ENCODE peak calls at places on chromosomes 4 and X, in eight cellular contexts. L is K562, T is suprapubic skin, N is H54, M is A549, I is IMR-90, P is lower leg skin, K is body of pancreas. X is an unnamed sample.

GRCh38 chr4:7845493-7846124 is 94.1 kb downstream of the AFAP1 start:
- DNase-seq in L (no peak), T (no peak), N (no peak), M (no peak), I (no peak), P (no peak), K (no peak), X (no peak)

GRCh38 chrX:13755254-13755653 is 20.7 kb downstream of the OFD1 start:
- DNase-seq in L (no peak), T (no peak), N (no peak), M (no peak), I (no peak), P (no peak), K (no peak), X (no peak)

GRCh38 chr4:122000849-122001248 is 49.0 kb upstream of the TRPC3 start:
- DNase-seq in L (no peak), T (no peak), N (no peak), M (no peak), I (no peak), P (no peak), K (no peak), X (no peak)

GRCh38 chr4:57355066-57355465 is 244.9 kb upstream of the IGFBP7 start:
- DNase-seq in L (no peak), T (no peak), N (no peak), M (no peak), I (no peak), P (no peak), K (no peak), X (no peak)

GRCh38 chrX:41759817-41760216 is 35.8 kb downstream of the GPR82 start:
- DNase-seq in L (peak; percentile 13), T (no peak), N (no peak), M (no peak), I (peak; percentile 54), P (no peak), K (no peak), X (peak; percentile 4)

GRCh38 chr4:38011484-38012162 is 51.4 kb downstream of the PTTG2 start:
- DNase-seq in L (no peak), T (no peak), N (no peak), M (no peak), I (no peak), P (no peak), K (no peak), X (no peak)

GRCh38 chr4:187084696-187085095 is 361.0 kb upstream of the FAT1 start:
- DNase-seq in L (no peak), T (no peak), N (no peak), M (no peak), I (no peak), P (no peak), K (no peak), X (no peak)

GRCh38 chrX:131841496-131842410 is 181.3 kb upstream of the STK26 start:
- DNase-seq in L (peak; percentile 66), T (no peak), N (peak; percentile 12), M (peak; percentile 50), I (peak; percentile 38), P (no peak), K (peak; percentile 43), X (peak; percentile 44)

DNA sequence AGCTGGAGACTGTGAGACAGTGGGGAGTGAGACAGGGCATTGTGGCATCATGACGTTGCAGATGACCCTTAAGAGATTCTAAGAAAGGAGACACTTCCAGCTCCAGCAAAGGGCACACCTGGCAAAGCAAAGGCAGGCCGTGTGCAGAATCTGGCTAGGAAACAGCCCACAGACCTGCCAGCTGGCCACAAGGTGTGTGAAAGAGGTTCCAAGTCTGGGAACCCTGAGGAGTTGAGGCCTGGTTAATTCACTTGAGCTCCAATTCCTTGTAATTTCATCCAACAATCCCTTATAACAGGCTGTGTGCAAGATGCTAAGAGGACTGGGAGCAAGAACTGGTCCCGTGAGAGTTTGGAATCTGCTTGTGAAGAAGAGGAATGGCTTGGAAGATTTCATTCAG is 72.8 kb upstream of the FAM9A start:
- DNase-seq in L (no peak), T (no peak), N (no peak), M (no peak), I (no peak), P (no peak), K (no peak), X (no peak)
- TF ChIP-seq POLR2A in L (no peak), T (no peak), N (no peak), M (no peak), I (no peak), P (no peak), K (no peak), X (no peak)

DNA sequence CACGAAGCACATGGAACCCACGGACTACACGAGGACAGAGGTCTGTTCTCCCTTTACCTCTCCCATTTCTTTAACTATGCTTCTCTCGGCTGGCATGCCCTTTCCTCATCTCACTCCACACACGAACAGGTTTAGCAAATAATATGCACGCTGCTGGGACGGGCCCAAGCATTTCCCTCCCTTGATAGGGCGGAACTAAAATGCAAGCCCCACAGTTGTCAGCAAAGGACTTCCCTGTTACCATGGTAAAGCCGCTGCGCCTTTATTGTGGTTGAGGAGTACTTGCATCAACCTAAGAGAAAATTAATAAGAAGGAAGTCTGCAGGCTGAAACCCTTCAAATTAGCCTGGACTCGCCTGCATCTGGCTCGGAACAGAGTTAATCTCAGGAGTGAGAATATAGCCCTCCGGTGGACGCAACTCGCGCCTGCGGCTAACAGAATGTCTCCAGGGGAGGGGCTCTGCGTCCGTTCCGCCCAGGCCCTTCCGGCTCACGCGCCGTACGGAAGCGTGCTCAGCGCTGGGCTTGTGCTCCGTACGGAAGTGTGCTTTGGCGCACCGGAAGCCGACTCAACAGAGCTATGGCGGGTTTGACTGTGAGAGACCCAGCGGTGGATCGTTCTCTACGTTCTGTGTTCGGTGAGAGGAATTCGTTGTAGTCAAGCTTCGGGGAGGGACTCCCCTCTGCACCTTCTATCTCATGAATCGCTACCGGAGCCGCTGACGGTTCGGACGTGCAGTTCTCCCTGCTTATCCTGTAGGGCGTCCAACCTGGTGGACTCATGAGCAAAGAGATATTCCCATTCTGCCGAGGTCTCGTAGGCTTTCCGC is at the start of gene CSTF2:
- DNase-seq in L (peak; percentile 88), T (peak; percentile 80), N (peak; percentile 61), M (peak; percentile 84), I (peak; percentile 79), P (peak; percentile 94), K (peak; percentile 84), X (peak; percentile 45)
- TF ChIP-seq POLR2A in L (peak; percentile 86), T (no peak), N (peak; percentile 66), M (peak; percentile 75), I (no peak), P (no peak), K (no peak), X (peak; percentile 86)

DNA sequence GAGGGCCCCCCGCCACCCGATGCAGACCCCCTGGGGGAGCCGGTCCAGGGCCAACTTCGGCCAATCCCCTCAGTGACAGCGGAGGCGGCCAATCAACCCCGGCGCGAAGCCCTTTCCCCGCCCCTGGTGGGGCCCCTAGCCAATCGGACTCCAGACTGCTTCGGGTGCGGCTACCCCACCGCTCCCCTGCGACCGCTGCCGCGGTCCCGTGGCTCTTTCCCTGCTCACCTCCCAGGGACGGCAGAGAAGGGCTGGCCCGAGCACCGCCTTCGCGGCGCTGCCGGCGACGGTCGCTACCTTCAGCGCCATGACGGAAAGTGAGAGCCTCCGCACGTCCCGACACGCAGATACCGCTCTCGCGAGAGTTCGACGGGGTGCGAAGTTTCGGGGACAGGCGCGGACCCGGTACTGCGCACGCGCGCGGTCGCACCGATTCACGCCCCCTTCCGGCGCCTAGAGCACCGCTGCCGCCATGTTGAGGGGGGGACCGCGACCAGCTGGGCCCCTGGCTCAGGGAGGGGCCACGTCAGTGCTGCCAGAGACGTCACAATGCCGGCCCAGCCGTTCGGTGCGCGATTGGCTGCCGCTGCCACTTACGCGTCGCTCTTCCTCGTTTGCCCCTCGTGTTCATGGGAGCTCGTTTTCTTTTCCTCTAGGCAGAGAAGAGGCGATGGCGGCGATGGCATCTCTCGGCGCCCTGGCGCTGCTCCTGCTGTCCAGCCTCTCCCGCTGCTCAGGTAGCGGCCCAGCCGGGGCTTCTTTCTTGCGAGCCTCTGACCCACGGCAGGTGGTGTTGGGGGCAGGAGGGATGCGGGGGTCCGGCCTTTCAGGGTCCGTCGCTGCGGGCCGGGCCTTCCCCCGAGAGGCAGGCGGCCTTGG is at the start of the genes IDH3G and SSR4:
- DNase-seq in L (peak; percentile 98), T (peak; percentile 94), N (peak; percentile 96), M (peak; percentile 96), I (peak; percentile 93), P (peak; percentile 98), K (peak; percentile 92), X (peak; percentile 96)
- TF ChIP-seq POLR2A in L (peak; percentile 85), T (peak; percentile 3), N (peak; percentile 57), M (peak; percentile 64), I (peak; percentile 73), P (no peak), K (peak; percentile 43), X (peak; percentile 86)

GRCh38 chr4:243407-243806 is 61.9 kb downstream of the ZNF732 start:
- DNase-seq in L (no peak), T (no peak), N (no peak), M (no peak), I (no peak), P (no peak), K (no peak), X (no peak)

GRCh38 chr4:244471-244870 is 60.8 kb downstream of the ZNF732 start:
- DNase-seq in L (peak; percentile 19), T (no peak), N (no peak), M (no peak), I (no peak), P (no peak), K (peak; percentile 60), X (no peak)

GRCh38 chr4:242121-242848 is 63.0 kb downstream of the ZNF732 start:
- DNase-seq in L (peak; percentile 54), T (peak; percentile 68), N (peak; percentile 3), M (no peak), I (peak; percentile 13), P (peak; percentile 90), K (peak; percentile 70), X (no peak)
- TF ChIP-seq POLR2A in L (no peak), T (no peak), N (no peak), M (no peak), I (no peak), P (no peak), K (no peak), X (no peak)

DNA sequence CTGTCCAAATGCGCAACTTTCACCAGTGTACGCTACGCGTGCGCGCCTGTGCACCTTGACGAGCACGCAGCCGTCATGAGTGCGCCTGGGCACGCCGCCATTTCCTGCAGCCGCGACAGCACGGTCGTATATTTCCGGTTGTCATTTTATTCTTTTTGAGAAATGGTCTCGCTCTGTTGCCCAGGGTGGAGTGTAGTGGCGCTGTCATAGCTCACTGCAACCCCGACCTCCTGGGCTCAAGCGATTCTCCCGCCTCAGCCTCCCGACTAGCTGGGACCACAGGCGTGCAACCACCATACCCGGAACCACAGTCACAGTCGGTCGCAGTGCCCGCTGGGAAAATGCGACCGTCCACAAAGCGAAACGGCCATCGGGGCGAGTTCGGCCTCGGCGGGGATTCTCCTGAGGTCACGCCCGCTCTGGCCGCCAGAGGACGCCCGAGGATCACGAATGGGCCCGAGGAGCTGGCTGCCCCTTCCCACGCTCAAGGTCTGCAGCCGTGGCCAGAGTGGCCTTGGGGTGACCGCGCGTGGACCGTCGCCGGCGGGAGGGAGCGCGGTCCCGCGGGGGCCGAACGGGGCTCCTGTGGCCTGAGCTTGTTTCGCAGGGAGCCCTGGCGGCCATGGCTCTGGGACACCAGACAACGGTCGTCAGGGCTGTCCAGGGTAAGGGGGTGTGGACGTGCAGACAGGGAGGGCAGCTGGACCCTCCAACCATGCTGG is 23.7 kb upstream of the PNMA3 start:
- DNase-seq in L (peak; percentile 77), T (peak; percentile 83), N (peak; percentile 53), M (peak; percentile 77), I (peak; percentile 18), P (peak; percentile 95), K (peak; percentile 75), X (peak; percentile 69)
- TF ChIP-seq POLR2A in L (no peak), T (no peak), N (no peak), M (no peak), I (no peak), P (no peak), K (no peak), X (no peak)

GRCh38 chr4:21765810-21766407 is 182.7 kb downstream of the KCNIP4 start:
- DNase-seq in L (peak; percentile 21), T (no peak), N (no peak), M (peak; percentile 2), I (peak; percentile 29), P (no peak), K (peak; percentile 56), X (no peak)
- TF ChIP-seq POLR2A in L (no peak), T (no peak), N (no peak), M (no peak), I (no peak), P (no peak), K (no peak), X (no peak)